ENCODE peak calls at places on chromosomes 6 and 20, in four cellular contexts. Q is K562, K is GM12878, S is HepG2. O is an unnamed sample.

GRCh38 chr6:36633915-36634314 is 39.8 kb downstream of the SRSF3 start:
- DNase-seq in Q (no peak), K (no peak), S (peak; percentile 70), O (no peak)

GRCh38 chr6:41519748-41520699 is 26.2 kb upstream of the FOXP4 start:
- DNase-seq in Q (no peak), K (no peak), S (peak; percentile 97), O (no peak)

GRCh38 chr20:38227578-38228360 is 32.8 kb downstream of the KIAA1755 start:
- DNase-seq in Q (no peak), K (no peak), S (no peak), O (no peak)

GRCh38 chr6:78962458-78962857 is 95.1 kb downstream of the IRAK1BP1 start:
- DNase-seq in Q (no peak), K (no peak), S (no peak), O (no peak)

GRCh38 chr20:25254986-25255680 is 7.2 kb downstream of the PYGB start:
- DNase-seq in Q (no peak), K (no peak), S (no peak), O (no peak)

GRCh38 chr6:66735106-66735890 is 1028.3 kb upstream of the EYS start:
- DNase-seq in Q (no peak), K (no peak), S (no peak), O (no peak)

GRCh38 chr6:169810066-169810989 is 58.9 kb downstream of the ERMARD start:
- DNase-seq in Q (no peak), K (no peak), S (peak; percentile 41), O (no peak)

GRCh38 chr20:41229259-41229658 is 88.3 kb downstream of the ZHX3 start:
- DNase-seq in Q (no peak), K (no peak), S (no peak), O (no peak)

GRCh38 chr6:10528170-10528981 is 7.2 kb downstream of the GCNT2 start:
- DNase-seq in Q (no peak), K (peak; percentile 72), S (peak; percentile 94), O (peak; percentile 74)

GRCh38 chr6:140380371-140381218 is 1006.1 kb upstream of the CITED2 start:
- DNase-seq in Q (no peak), K (no peak), S (peak; percentile 88), O (no peak)

GRCh38 chr6:170480045-170480714 is 72.9 kb downstream of the PSMB1 start:
- DNase-seq in Q (no peak), K (no peak), S (no peak), O (no peak)

GRCh38 chr6:112086744-112087135 is 542 bp downstream of the TUBE1 start:
- DNase-seq in Q (peak; percentile 48), K (peak; percentile 3), S (peak; percentile 52), O (peak; percentile 53)

GRCh38 chr6:156866181-156866862 is 89.1 kb downstream of the ARID1B start:
- DNase-seq in Q (no peak), K (no peak), S (no peak), O (peak; percentile 6)

DNA sequence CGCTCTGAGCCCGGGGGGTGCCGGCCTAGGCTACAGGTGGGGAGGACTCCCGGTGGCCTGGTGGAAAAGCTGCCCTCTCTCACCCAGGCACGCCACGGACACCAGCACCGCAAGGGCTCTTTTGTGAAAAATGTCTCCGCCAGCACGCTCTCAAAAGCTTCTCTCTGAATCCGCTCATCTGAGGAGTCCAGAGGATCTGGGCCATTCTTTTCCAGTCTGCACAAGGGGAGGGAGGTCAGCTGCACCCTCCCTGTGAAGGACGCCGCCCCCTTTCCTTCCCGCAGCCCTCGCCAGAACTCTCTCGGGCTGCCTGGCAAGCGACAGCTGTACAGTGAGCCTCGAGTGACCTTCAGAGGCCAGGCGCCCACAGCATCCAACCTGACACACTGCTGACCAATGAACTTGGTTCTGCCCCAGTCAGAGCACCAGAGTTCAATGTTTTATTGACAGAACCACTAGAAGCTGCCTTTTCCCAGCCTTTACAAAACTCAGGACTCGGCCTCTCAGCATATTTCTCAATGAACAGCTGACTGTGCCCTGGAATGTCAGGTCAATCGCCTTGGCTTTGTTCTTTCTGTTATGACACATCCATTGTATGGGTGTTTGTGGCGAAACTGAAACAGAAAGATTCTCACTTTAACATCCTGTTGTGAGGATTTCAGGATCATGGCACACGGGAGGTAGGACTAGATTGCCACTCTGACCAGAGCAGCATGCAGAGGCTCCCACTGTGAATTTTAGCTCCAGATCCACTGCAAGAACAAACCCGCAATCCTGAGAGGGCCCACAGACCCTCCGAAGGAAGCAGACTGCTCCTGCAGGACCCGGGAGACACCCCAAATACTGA is 26.7 kb downstream of the SERPINB9 start:
- DNase-seq in Q (no peak), K (no peak), S (peak; percentile 100), O (peak; percentile 86)
- TF ChIP-seq KDM1A in Q (no peak), K (no peak), S (peak; percentile 86), O (no peak)

GRCh38 chr6:149347067-149347466 is 29.6 kb downstream of the TAB2 start:
- DNase-seq in Q (no peak), K (no peak), S (no peak), O (no peak)
- TF ChIP-seq MYC in Q (no peak), K (no peak), S (no peak), O (no peak)

GRCh38 chr6:136579800-136580199 is 29.6 kb upstream of the MAP7 start:
- DNase-seq in Q (no peak), K (no peak), S (no peak), O (no peak)

GRCh38 chr6:136586295-136586694 is 36.1 kb upstream of the MAP7 start:
- DNase-seq in Q (no peak), K (no peak), S (no peak), O (peak; percentile 28)

GRCh38 chr6:136587527-136587926 is 37.3 kb upstream of the MAP7 start:
- DNase-seq in Q (no peak), K (no peak), S (no peak), O (no peak)

GRCh38 chr6:136582702-136583471 is 32.7 kb upstream of the MAP7 start:
- DNase-seq in Q (peak; percentile 31), K (no peak), S (peak; percentile 7), O (peak; percentile 81)
- TF ChIP-seq KDM1A in Q (no peak), K (no peak), S (no peak), O (no peak)

DNA sequence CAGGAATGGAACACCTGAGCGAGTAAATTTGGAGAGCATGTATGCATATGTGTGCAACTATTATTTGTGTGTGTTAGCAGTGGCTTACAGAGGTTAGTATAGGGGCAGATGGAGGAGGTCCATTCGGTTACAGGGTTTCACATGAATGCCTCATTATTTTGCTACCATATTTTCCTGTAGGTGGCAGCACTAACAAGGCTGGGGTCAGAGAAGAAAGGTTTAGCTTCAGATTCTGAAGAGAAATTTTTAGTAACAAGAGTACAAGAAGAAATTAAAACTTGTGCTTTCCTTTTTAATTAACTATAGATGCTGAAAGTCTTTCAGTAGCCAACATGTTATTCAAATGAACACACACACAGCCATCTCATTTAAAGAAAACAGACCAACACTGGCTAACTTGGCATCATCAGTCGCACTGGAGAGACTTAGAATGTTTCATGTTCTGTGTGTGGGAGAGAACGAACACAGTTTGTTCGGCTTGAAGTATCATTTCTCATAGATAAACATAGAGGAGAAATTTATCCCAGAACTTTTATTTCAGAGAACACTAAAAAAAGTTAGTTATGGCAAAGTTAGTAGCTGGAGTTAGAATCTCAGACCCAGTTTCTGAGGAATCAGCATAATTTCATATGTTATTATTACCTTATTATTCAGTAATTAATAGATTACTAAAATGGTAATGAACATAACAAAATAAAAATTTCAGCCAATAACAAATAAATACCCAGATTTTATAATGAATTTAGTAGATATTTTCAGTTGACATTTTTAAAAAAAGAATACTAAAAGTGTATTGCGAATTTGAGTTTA is 314.0 kb upstream of the RSPO3 start:
- DNase-seq in Q (peak; percentile 28), K (no peak), S (peak; percentile 51), O (peak; percentile 8)
- TF ChIP-seq MYC in Q (no peak), K (no peak), S (no peak), O (no peak)

GRCh38 chr6:128882991-128883571 is at the start of gene LAMA2:
- DNase-seq in Q (no peak), K (no peak), S (peak; percentile 7), O (no peak)

GRCh38 chr6:128885381-128885780 is 2.4 kb downstream of the LAMA2 start:
- DNase-seq in Q (no peak), K (no peak), S (no peak), O (no peak)

DNA sequence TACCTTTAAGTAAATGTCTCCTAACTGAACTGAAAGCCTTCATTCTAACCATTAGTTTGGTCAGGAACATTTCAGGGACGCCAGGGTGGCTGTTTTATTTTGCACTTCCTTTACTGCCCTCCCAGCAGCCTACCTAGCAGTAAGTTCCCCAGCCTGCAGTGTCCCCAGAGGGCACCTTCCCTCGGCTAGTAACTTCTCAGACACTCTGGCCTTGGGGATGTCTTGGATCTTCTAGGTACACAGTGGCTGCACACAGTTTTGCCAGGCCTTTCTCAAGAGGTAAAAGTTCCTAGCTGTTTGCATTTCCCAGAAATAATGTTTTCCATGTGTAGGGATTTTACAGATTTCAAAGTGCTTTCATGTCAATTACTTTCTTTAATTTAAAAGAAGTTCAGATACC is 378 bp upstream of the LAMA2 start:
- DNase-seq in Q (no peak), K (no peak), S (no peak), O (no peak)
- TF ChIP-seq KDM1A in Q (no peak), K (no peak), S (no peak), O (no peak)

GRCh38 chr6:158467923-158468322 is 92.0 kb upstream of the TMEM181 start:
- DNase-seq in Q (no peak), K (no peak), S (no peak), O (no peak)
- TF ChIP-seq MYC in Q (no peak), K (no peak), S (no peak), O (no peak)